ENCODE peak calls at places on chromosome 16, in six cellular contexts. U is esophagus squamous epithelium, G is thoracic aorta, T is neuronal stem cell, Y is psoas muscle, B is pancreas. X is an unnamed sample.

GRCh38 chr16:83915491-83915890 is 16.6 kb downstream of the MLYCD start:
- DNase-seq in U (no peak), G (no peak), T (no peak), Y (no peak), B (no peak), X (no peak)

GRCh38 chr16:71303938-71304337 is 14.7 kb upstream of the CMTR2 start:
- DNase-seq in U (no peak), G (no peak), T (no peak), Y (no peak), B (no peak), X (no peak)

GRCh38 chr16:71945616-71946015 is 50.3 kb downstream of the IST1 start:
- DNase-seq in U (no peak), G (no peak), T (no peak), Y (no peak), B (no peak), X (no peak)

GRCh38 chr16:19785512-19786130 is 67.5 kb downstream of the IQCK start:
- DNase-seq in U (no peak), G (no peak), T (no peak), Y (no peak), B (no peak), X (no peak)

GRCh38 chr16:49567940-49568339 is 194.3 kb downstream of the C16orf78 start:
- DNase-seq in U (no peak), G (no peak), T (no peak), Y (no peak), B (no peak), X (no peak)

GRCh38 chr16:59440-60059 is 5.9 kb downstream of the SNRNP25 start:
- DNase-seq in U (no peak), G (no peak), T (no peak), Y (peak; percentile 10), B (no peak), X (no peak)

GRCh38 chr16:87945351-87946042 is 5.7 kb upstream of the BANP start:
- DNase-seq in U (no peak), G (no peak), T (peak; percentile 46), Y (peak; percentile 67), B (peak; percentile 82), X (peak; percentile 80)

GRCh38 chr16:89951509-89951908 is 3.0 kb downstream of the DEF8 start:
- DNase-seq in U (no peak), G (no peak), T (no peak), Y (no peak), B (no peak), X (no peak)

GRCh38 chr16:11402051-11402744 is 56.9 kb downstream of the RMI2 start:
- DNase-seq in U (no peak), G (no peak), T (no peak), Y (no peak), B (no peak), X (no peak)

GRCh38 chr16:56643080-56643778 is 4.8 kb downstream of the MT1A start:
- DNase-seq in U (no peak), G (peak; percentile 60), T (no peak), Y (peak; percentile 80), B (peak; percentile 87), X (peak; percentile 82)

GRCh38 chr16:52552643-52553042 is 5.7 kb upstream of the TOX3 start:
- DNase-seq in U (no peak), G (no peak), T (peak; percentile 52), Y (no peak), B (no peak), X (no peak)

GRCh38 chr16:10961231-10961630 is 16.9 kb downstream of the CLEC16A start:
- DNase-seq in U (no peak), G (peak; percentile 63), T (no peak), Y (peak; percentile 66), B (no peak), X (no peak)

GRCh38 chr16:89921699-89922476 is 1.3 kb upstream of the TUBB3 start:
- DNase-seq in U (no peak), G (peak; percentile 71), T (peak; percentile 36), Y (peak; percentile 83), B (no peak), X (peak; percentile 73)

GRCh38 chr16:14003119-14003570 is 68.0 kb upstream of the MRTFB start:
- DNase-seq in U (no peak), G (peak; percentile 26), T (peak; percentile 73), Y (peak; percentile 65), B (no peak), X (peak; percentile 56)

GRCh38 chr16:67552476-67552875 is 9.8 kb upstream of the CTCF start:
- DNase-seq in U (no peak), G (no peak), T (no peak), Y (no peak), B (no peak), X (no peak)

GRCh38 chr16:70454221-70455034 is at the start of gene FCSK:
- DNase-seq in U (no peak), G (no peak), T (peak; percentile 84), Y (peak; percentile 67), B (peak; percentile 68), X (peak; percentile 62)

GRCh38 chr16:25707982-25708583 is 16.3 kb downstream of the HS3ST4 start:
- DNase-seq in U (no peak), G (no peak), T (no peak), Y (no peak), B (peak; percentile 23), X (no peak)

GRCh38 chr16:82070656-82071369 is 35.8 kb downstream of the HSD17B2 start:
- DNase-seq in U (no peak), G (no peak), T (no peak), Y (no peak), B (no peak), X (no peak)

GRCh38 chr16:74216319-74216718 is 80.3 kb upstream of the PSMD7 start:
- DNase-seq in U (no peak), G (no peak), T (no peak), Y (no peak), B (no peak), X (no peak)

GRCh38 chr16:87317766-87318121 is 552 bp upstream of the C16orf95 start:
- DNase-seq in U (no peak), G (no peak), T (no peak), Y (peak; percentile 57), B (peak; percentile 53), X (peak; percentile 60)

GRCh38 chr16:9311303-9311954 is 220.0 kb downstream of the HAPSTR1 start:
- DNase-seq in U (no peak), G (no peak), T (no peak), Y (no peak), B (no peak), X (no peak)

GRCh38 chr16:49859139-49859947 is 3.4 kb upstream of the ZNF423 start:
- DNase-seq in U (no peak), G (no peak), T (no peak), Y (peak; percentile 61), B (peak; percentile 79), X (peak; percentile 35)

GRCh38 chr16:55506708-55507107 is 2.2 kb upstream of the LPCAT2 start:
- DNase-seq in U (no peak), G (no peak), T (no peak), Y (no peak), B (no peak), X (no peak)
- H3K36me3 ChIP-seq in U (no peaks in the 10 kb centered on the region), G (peaks cover 17% of the 10 kb centered on the region), T (peaks cover 1% of the 10 kb centered on the region), Y (no peaks in the 10 kb centered on the region), B (no peaks in the 10 kb centered on the region), X (no peaks in the 10 kb centered on the region)

GRCh38 chr16:66120656-66121055 is 245.8 kb upstream of the CDH5 start:
- DNase-seq in U (no peak), G (no peak), T (no peak), Y (no peak), B (no peak), X (no peak)
- H3K27me3 ChIP-seq in U (peaks cover 5% of the 10 kb centered on the region), G (no peaks in the 10 kb centered on the region), T (no peaks in the 10 kb centered on the region), Y (peaks cover 2% of the 10 kb centered on the region), B (no peaks in the 10 kb centered on the region), X (no peaks in the 10 kb centered on the region)

DNA sequence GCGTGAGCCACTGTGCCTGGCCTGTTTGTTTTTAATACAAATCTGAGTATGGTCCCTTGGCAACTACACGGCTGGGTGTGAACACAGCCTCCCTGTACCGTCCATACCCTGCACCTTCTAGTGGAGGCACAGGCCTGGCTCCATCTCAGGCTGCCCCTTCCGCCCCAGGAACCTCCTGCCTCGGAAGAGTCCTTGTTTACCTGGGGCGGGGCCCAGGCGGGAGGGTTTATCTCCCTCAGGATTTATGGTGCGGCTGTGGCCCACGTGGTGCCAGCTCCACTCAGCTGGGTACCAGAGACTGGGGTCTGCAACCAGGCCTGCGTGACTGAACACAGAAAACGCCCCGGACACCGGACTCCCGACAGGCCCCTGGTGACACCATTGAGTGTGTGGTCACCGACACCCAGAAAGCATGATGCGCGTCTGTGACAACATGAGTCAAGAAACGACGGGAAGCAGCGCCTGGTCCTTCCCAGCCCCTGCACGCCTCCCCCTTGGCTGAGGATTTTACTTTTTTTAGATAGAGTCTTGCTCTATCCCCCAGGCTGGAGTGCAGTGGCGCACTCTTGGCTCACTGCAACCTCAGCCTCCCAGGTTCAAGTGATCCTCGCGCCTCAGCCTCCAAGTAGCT is 18.9 kb downstream of the UNKL start:
- DNase-seq in U (no peak), G (no peak), T (no peak), Y (no peak), B (no peak), X (no peak)
- H3K36me3 ChIP-seq in U (peaks cover 36% of the 10 kb centered on the region), G (peaks cover 48% of the 10 kb centered on the region), T (peaks cover 18% of the 10 kb centered on the region), Y (peaks cover 72% of the 10 kb centered on the region), B (no peaks in the 10 kb centered on the region), X (peaks cover 41% of the 10 kb centered on the region)

GRCh38 chr16:79582789-79583188 is 17.7 kb downstream of the MAF start:
- DNase-seq in U (no peak), G (no peak), T (no peak), Y (no peak), B (no peak), X (no peak)
- H3K27me3 ChIP-seq in U (peaks cover 4% of the 10 kb centered on the region), G (no peaks in the 10 kb centered on the region), T (no peaks in the 10 kb centered on the region), Y (no peaks in the 10 kb centered on the region), B (peaks cover 3% of the 10 kb centered on the region), X (no peaks in the 10 kb centered on the region)